ENCODE peak calls at places on chromosome 5, in six cellular contexts. U is NCI-H2081, F is NCI-H345, Z is SJSA1, T is RWPE1, M is M059J. H is an unnamed sample.

GRCh38 chr5:96885518-96886338 is 9.4 kb downstream of the ERAP2 start:
- DNase-seq in T (no peak), Z (no peak), F (no peak), U (no peak), M (peak), H (no peak)

GRCh38 chr5:89008291-89008690 is 125.3 kb upstream of the MEF2C start:
- DNase-seq in M (no peak), U (no peak), Z (no peak), F (no peak), T (no peak), H (no peak)

GRCh38 chr5:55159763-55160492 is at the start of gene GPX8:
- DNase-seq in M (peak), Z (peak), T (peak), F (peak), U (peak), H (peak)

GRCh38 chr5:173139631-173140030 is 4.7 kb upstream of the BNIP1 start:
- DNase-seq in T (no peak), F (no peak), U (no peak), Z (no peak), M (no peak), H (no peak)

GRCh38 chr5:71693828-71694427 is 25.1 kb upstream of the CARTPT start:
- DNase-seq in M (no peak), F (no peak), T (no peak), Z (no peak), U (no peak), H (no peak)

GRCh38 chr5:96195053-96195452 is 233.4 kb upstream of the ELL2 start:
- DNase-seq in U (no peak), F (no peak), T (no peak), M (peak), Z (no peak), H (no peak)

GRCh38 chr5:9538504-9538903 is 7.4 kb downstream of the SEMA5A start:
- DNase-seq in M (peak), F (no peak), U (no peak), Z (peak), T (no peak), H (no peak)

GRCh38 chr5:73973135-73973534 is 347.1 kb downstream of the ARHGEF28 start:
- DNase-seq in F (no peak), U (no peak), M (no peak), T (no peak), Z (no peak), H (no peak)

GRCh38 chr5:68898961-68899471 is 194.8 kb upstream of the SLC30A5 start:
- DNase-seq in F (peak), T (peak), M (peak), Z (peak), U (peak), H (no peak)

GRCh38 chr5:138520971-138521370 is 22.1 kb downstream of the ETF1 start:
- DNase-seq in F (no peak), Z (no peak), T (no peak), U (no peak), M (no peak), H (no peak)

GRCh38 chr5:65021527-65022226 is 252.9 kb downstream of the CWC27 start:
- DNase-seq in F (no peak), T (no peak), U (no peak), Z (no peak), M (no peak), H (no peak)

GRCh38 chr5:140351609-140352334 is 5.4 kb upstream of the HBEGF start:
- DNase-seq in F (peak), Z (peak), U (peak), T (peak), M (peak), H (no peak)

GRCh38 chr5:37837101-37838032 is 2.5 kb downstream of the GDNF start:
- DNase-seq in Z (peak), M (peak), U (peak), T (peak), F (peak), H (no peak)

H was measured in esophagus muscularis mucosa.